ENCODE peak calls at places on chromosomes 1 and 21, in six cellular contexts. One of them, this sample, is unnamed.

GRCh38 chr1:106978477-106979322 is 77.8 kb upstream of the PRMT6 start:
- DNase-seq in esophagus muscularis mucosa: no peak
- DNase-seq in GM23338: no peak
- DNase-seq in AG04450: no peak
- DNase-seq in astrocyte of the spinal cord: no peak
- DNase-seq in PC-3: peak
- DNase-seq in this sample: peak

GRCh38 chr1:205199931-205200299 is 11.6 kb downstream of the DSTYK start:
- DNase-seq in astrocyte of the spinal cord: no peak
- DNase-seq in esophagus muscularis mucosa: no peak
- DNase-seq in AG04450: no peak
- DNase-seq in PC-3: no peak
- DNase-seq in GM23338: no peak
- DNase-seq in this sample: no peak

GRCh38 chr1:27143408-27143807 is 11.5 kb downstream of the SLC9A1 start:
- DNase-seq in GM23338: no peak
- DNase-seq in esophagus muscularis mucosa: no peak
- DNase-seq in astrocyte of the spinal cord: no peak
- DNase-seq in PC-3: no peak
- DNase-seq in AG04450: no peak
- DNase-seq in this sample: no peak

GRCh38 chr1:192225713-192226112 is 67.5 kb downstream of the RGS18 start:
- DNase-seq in esophagus muscularis mucosa: no peak
- DNase-seq in PC-3: peak
- DNase-seq in AG04450: peak
- DNase-seq in astrocyte of the spinal cord: peak
- DNase-seq in GM23338: no peak
- DNase-seq in this sample: peak

GRCh38 chr1:9174243-9174642 is 45.3 kb upstream of the GPR157 start:
- DNase-seq in astrocyte of the spinal cord: no peak
- DNase-seq in esophagus muscularis mucosa: no peak
- DNase-seq in PC-3: no peak
- DNase-seq in AG04450: no peak
- DNase-seq in GM23338: no peak
- DNase-seq in this sample: no peak

GRCh38 chr1:188343914-188344313 is 1515.2 kb downstream of the PLA2G4A start:
- DNase-seq in GM23338: no peak
- DNase-seq in PC-3: no peak
- DNase-seq in astrocyte of the spinal cord: no peak
- DNase-seq in esophagus muscularis mucosa: no peak
- DNase-seq in AG04450: no peak
- DNase-seq in this sample: no peak

GRCh38 chr1:237737448-237737847 is 153.3 kb downstream of the ZP4 start:
- DNase-seq in GM23338: no peak
- DNase-seq in astrocyte of the spinal cord: no peak
- DNase-seq in AG04450: no peak
- DNase-seq in PC-3: no peak
- DNase-seq in esophagus muscularis mucosa: no peak
- DNase-seq in this sample: no peak

GRCh38 chr1:70438529-70438928 is 27.5 kb downstream of the CTH start:
- DNase-seq in PC-3: peak
- DNase-seq in astrocyte of the spinal cord: no peak
- DNase-seq in esophagus muscularis mucosa: no peak
- DNase-seq in AG04450: no peak
- DNase-seq in GM23338: no peak
- DNase-seq in this sample: peak

GRCh38 chr1:159909381-159909780 is 9.4 kb upstream of the CFAP45 start:
- DNase-seq in astrocyte of the spinal cord: no peak
- DNase-seq in PC-3: no peak
- DNase-seq in GM23338: no peak
- DNase-seq in AG04450: no peak
- DNase-seq in esophagus muscularis mucosa: no peak
- DNase-seq in this sample: no peak

GRCh38 chr1:94037392-94038229 is 83.3 kb downstream of the ABCA4 start:
- DNase-seq in GM23338: no peak
- DNase-seq in AG04450: no peak
- DNase-seq in PC-3: peak
- DNase-seq in esophagus muscularis mucosa: no peak
- DNase-seq in astrocyte of the spinal cord: no peak
- DNase-seq in this sample: no peak

DNA sequence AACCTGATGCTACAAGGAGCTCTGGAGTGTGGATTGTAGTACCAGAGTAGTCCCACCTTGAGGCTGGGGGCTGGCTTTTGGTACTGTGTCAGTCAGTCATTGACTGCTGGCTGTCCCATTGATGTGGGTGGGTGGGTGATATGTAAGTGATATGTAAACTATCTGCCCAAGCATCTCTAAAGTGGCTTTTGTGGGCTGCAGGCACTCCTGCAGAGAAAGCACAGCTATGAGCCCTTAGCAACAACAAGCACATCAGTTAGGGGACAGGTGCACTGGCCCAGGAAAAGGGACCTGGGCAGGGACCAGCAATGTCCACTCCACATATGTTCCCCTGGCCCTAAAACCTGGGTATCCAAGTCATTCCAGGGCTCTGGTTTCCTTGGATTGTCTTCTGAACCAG is 109.9 kb downstream of the TAS1R2 start:
- DNase-seq in AG04450: no peak
- DNase-seq in esophagus muscularis mucosa: no peak
- DNase-seq in astrocyte of the spinal cord: no peak
- DNase-seq in PC-3: no peak
- DNase-seq in GM23338: no peak
- DNase-seq in this sample: no peak
- H3K4me3 ChIP-seq in AG04450: no peak
- H3K4me3 ChIP-seq in esophagus muscularis mucosa: no peak
- H3K4me3 ChIP-seq in astrocyte of the spinal cord: no peak
- H3K4me3 ChIP-seq in PC-3: no peak
- H3K4me3 ChIP-seq in GM23338: no peak
- H3K4me3 ChIP-seq in this sample: no peak

GRCh38 chr21:28770867-28771661 is 221.6 kb downstream of the LTN1 start:
- DNase-seq in esophagus muscularis mucosa: no peak
- DNase-seq in PC-3: no peak
- DNase-seq in astrocyte of the spinal cord: no peak
- DNase-seq in AG04450: no peak
- DNase-seq in GM23338: no peak
- DNase-seq in this sample: peak
- TF ChIP-seq CTCF in esophagus muscularis mucosa: no peak
- TF ChIP-seq CTCF in PC-3: no peak
- TF ChIP-seq CTCF in astrocyte of the spinal cord: no peak
- TF ChIP-seq CTCF in AG04450: no peak
- TF ChIP-seq CTCF in GM23338: no peak
- TF ChIP-seq CTCF in this sample: no peak

GRCh38 chr1:2135866-2136265 is 58.7 kb downstream of the FAAP20 start:
- DNase-seq in esophagus muscularis mucosa: no peak
- DNase-seq in AG04450: no peak
- DNase-seq in PC-3: no peak
- DNase-seq in GM23338: no peak
- DNase-seq in astrocyte of the spinal cord: no peak
- DNase-seq in this sample: no peak

GRCh38 chr1:2133879-2134215 is 60.7 kb downstream of the FAAP20 start:
- DNase-seq in astrocyte of the spinal cord: no peak
- DNase-seq in esophagus muscularis mucosa: no peak
- DNase-seq in PC-3: no peak
- DNase-seq in GM23338: no peak
- DNase-seq in AG04450: no peak
- DNase-seq in this sample: no peak

GRCh38 chr1:2134232-2134603 is 60.4 kb downstream of the FAAP20 start:
- DNase-seq in esophagus muscularis mucosa: no peak
- DNase-seq in astrocyte of the spinal cord: no peak
- DNase-seq in AG04450: no peak
- DNase-seq in PC-3: no peak
- DNase-seq in GM23338: no peak
- DNase-seq in this sample: no peak

GRCh38 chr1:2135425-2135824 is 59.1 kb downstream of the FAAP20 start:
- DNase-seq in esophagus muscularis mucosa: no peak
- DNase-seq in GM23338: no peak
- DNase-seq in astrocyte of the spinal cord: peak
- DNase-seq in PC-3: peak
- DNase-seq in AG04450: no peak
- DNase-seq in this sample: peak

DNA sequence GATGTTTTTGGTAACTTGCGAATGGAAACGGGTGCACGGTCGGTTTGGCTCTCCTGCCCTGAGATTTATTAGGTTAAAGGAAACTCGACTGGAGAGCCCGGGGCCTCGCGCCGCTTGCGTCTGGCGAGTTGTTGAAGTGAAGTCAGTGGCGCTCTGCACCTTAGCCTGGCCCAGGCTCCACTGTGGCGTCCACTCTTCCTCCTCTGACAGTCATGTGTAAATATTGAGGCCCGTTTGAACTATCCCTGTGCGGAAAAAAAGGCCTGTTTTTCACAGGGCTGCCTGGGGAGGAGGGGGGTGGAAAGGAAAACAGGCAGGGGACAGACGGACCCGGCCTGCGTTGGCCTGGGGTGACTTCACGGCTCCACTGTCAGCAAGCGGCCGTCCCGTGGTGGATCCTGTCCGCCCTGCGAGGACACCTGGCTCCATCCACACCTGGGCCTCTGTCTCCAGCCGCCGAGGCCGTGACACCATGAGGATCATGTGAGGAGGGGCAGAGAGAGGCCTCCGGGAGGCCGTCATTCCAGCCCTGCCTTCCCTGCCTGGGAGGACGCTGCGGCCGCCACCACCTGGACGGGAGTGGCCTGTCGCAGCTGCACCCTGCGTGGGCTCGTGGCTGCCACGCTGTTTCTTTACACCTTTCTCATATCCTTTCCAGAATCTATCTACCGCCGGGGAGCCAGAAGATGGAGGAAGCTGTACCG is 59.8 kb downstream of the FAAP20 start:
- DNase-seq in AG04450: no peak
- DNase-seq in astrocyte of the spinal cord: no peak
- DNase-seq in GM23338: no peak
- DNase-seq in esophagus muscularis mucosa: no peak
- DNase-seq in PC-3: no peak
- DNase-seq in this sample: no peak
- H3K4me3 ChIP-seq in AG04450: no peak
- H3K4me3 ChIP-seq in astrocyte of the spinal cord: no peak
- H3K4me3 ChIP-seq in GM23338: no peak
- H3K4me3 ChIP-seq in esophagus muscularis mucosa: no peak
- H3K4me3 ChIP-seq in PC-3: no peak
- H3K4me3 ChIP-seq in this sample: no peak

GRCh38 chr1:197998110-197998509 is 80.9 kb downstream of the LHX9 start:
- DNase-seq in GM23338: peak
- DNase-seq in astrocyte of the spinal cord: no peak
- DNase-seq in AG04450: no peak
- DNase-seq in PC-3: no peak
- DNase-seq in esophagus muscularis mucosa: no peak
- DNase-seq in this sample: no peak
- TF ChIP-seq CTCF in GM23338: peak
- TF ChIP-seq CTCF in astrocyte of the spinal cord: peak
- TF ChIP-seq CTCF in AG04450: no peak
- TF ChIP-seq CTCF in PC-3: no peak
- TF ChIP-seq CTCF in esophagus muscularis mucosa: no peak
- TF ChIP-seq CTCF in this sample: no peak

DNA sequence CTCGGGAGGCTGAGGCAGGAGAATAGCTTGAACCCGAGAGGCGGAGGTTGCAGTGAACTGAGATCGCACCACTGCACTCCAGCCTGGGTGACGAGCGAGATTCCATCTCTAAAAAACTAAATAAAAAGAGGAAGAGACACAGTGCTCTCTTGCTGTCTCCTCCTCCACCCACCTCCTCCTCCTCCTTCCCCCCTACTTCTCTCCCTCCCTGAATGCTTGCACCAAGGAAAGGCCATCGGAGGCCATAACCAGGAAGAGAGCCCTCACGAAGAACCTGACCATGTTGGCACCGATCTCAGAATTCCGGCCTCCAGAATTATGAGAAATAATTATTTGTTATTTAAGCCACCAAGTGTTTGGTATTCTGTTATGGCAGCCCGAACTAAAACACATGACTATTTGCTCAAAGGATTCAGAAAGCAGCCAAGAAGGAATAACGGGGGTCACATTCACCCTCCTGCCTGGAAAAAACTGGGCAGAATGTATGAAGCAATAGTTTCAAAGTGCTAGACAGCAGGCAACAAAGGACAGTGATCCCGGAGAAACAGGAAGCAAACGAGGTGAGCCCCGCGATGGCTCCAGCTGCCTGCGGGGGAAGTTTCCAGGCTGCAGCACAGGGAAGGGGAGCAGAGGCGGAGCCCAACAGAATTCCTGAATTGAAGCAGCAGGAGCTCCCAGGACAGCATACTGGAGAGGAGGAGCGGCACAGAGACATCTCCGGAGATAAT is 35.8 kb downstream of the LDLRAD1 start:
- DNase-seq in esophagus muscularis mucosa: no peak
- DNase-seq in AG04450: peak
- DNase-seq in GM23338: peak
- DNase-seq in astrocyte of the spinal cord: peak
- DNase-seq in PC-3: peak
- DNase-seq in this sample: peak
- H3K4me3 ChIP-seq in esophagus muscularis mucosa: peak
- H3K4me3 ChIP-seq in AG04450: peak
- H3K4me3 ChIP-seq in GM23338: peak
- H3K4me3 ChIP-seq in astrocyte of the spinal cord: peak
- H3K4me3 ChIP-seq in PC-3: peak
- H3K4me3 ChIP-seq in this sample: peak

GRCh38 chr21:15036189-15036588 is 28.6 kb downstream of the NRIP1 start:
- DNase-seq in AG04450: no peak
- DNase-seq in PC-3: no peak
- DNase-seq in esophagus muscularis mucosa: no peak
- DNase-seq in astrocyte of the spinal cord: no peak
- DNase-seq in GM23338: no peak
- DNase-seq in this sample: no peak
- TF ChIP-seq CTCF in AG04450: no peak
- TF ChIP-seq CTCF in PC-3: no peak
- TF ChIP-seq CTCF in esophagus muscularis mucosa: no peak
- TF ChIP-seq CTCF in astrocyte of the spinal cord: no peak
- TF ChIP-seq CTCF in GM23338: no peak
- TF ChIP-seq CTCF in this sample: no peak

GRCh38 chr21:31729622-31730343 is 2.1 kb downstream of the SCAF4 start:
- DNase-seq in esophagus muscularis mucosa: no peak
- DNase-seq in PC-3: no peak
- DNase-seq in astrocyte of the spinal cord: no peak
- DNase-seq in GM23338: no peak
- DNase-seq in AG04450: no peak
- DNase-seq in this sample: no peak

GRCh38 chr21:31726407-31726806 is 5.5 kb downstream of the SCAF4 start:
- DNase-seq in AG04450: no peak
- DNase-seq in GM23338: no peak
- DNase-seq in astrocyte of the spinal cord: no peak
- DNase-seq in esophagus muscularis mucosa: no peak
- DNase-seq in PC-3: no peak
- DNase-seq in this sample: no peak

GRCh38 chr21:31727181-31727580 is 4.7 kb downstream of the SCAF4 start:
- DNase-seq in PC-3: no peak
- DNase-seq in esophagus muscularis mucosa: no peak
- DNase-seq in AG04450: no peak
- DNase-seq in astrocyte of the spinal cord: no peak
- DNase-seq in GM23338: no peak
- DNase-seq in this sample: peak

GRCh38 chr21:31728952-31729351 is 3.0 kb downstream of the SCAF4 start:
- DNase-seq in PC-3: no peak
- DNase-seq in GM23338: no peak
- DNase-seq in esophagus muscularis mucosa: no peak
- DNase-seq in AG04450: no peak
- DNase-seq in astrocyte of the spinal cord: no peak
- DNase-seq in this sample: no peak

GRCh38 chr21:31728191-31728590 is 3.7 kb downstream of the SCAF4 start:
- DNase-seq in PC-3: no peak
- DNase-seq in astrocyte of the spinal cord: no peak
- DNase-seq in AG04450: no peak
- DNase-seq in esophagus muscularis mucosa: no peak
- DNase-seq in GM23338: no peak
- DNase-seq in this sample: no peak
- H3K4me3 ChIP-seq in PC-3: no peak
- H3K4me3 ChIP-seq in astrocyte of the spinal cord: no peak
- H3K4me3 ChIP-seq in AG04450: no peak
- H3K4me3 ChIP-seq in esophagus muscularis mucosa: no peak
- H3K4me3 ChIP-seq in GM23338: no peak
- H3K4me3 ChIP-seq in this sample: no peak

This sample was measured in fibroblast of mammary gland.